ENCODE peak calls at places on chromosomes 16 and 17, in seven cellular contexts. F is Peyer's patch, L is HAP-1, D is tibial artery, W is mesendoderm, Z is heart right ventricle, J is ascending aorta. T is an unnamed sample.

GRCh38 chr17:75720656-75721462 is at the start of gene ITGB4:
- DNase-seq in F (peak; percentile 93), L (peak; percentile 47), D (peak; percentile 60), W (peak; percentile 60), Z (no peak), J (no peak), T (no peak)

GRCh38 chr17:40419559-40420331 is 2.0 kb upstream of the TOP2A start:
- DNase-seq in Z (no peak), D (no peak), J (no peak), L (no peak), W (no peak), F (peak; percentile 40), T (no peak)

GRCh38 chr17:30372755-30373154 is 6.0 kb upstream of the CPD start:
- DNase-seq in F (no peak), Z (no peak), D (no peak), L (no peak), J (no peak), W (peak; percentile 86), T (no peak)

GRCh38 chr16:84166796-84167695 is 19.8 kb downstream of the TAF1C start:
- DNase-seq in D (no peak), Z (no peak), W (no peak), J (no peak), F (no peak), L (no peak), T (no peak)

GRCh38 chr16:65494609-65495008 is 372.7 kb upstream of the CDH11 start:
- DNase-seq in J (no peak), F (no peak), L (peak; percentile 20), D (no peak), Z (no peak), W (no peak), T (no peak)

GRCh38 chr17:38333635-38334295 is 10.0 kb downstream of the GPR179 start:
- DNase-seq in F (peak; percentile 50), W (peak; percentile 71), L (peak; percentile 87), D (no peak), J (no peak), Z (no peak), T (no peak)

GRCh38 chr16:50284131-50284911 is 18.0 kb downstream of the ADCY7 start:
- DNase-seq in D (peak; percentile 84), L (no peak), J (no peak), Z (no peak), F (peak; percentile 61), W (no peak), T (no peak)

GRCh38 chr17:76027159-76027839 is at the start of gene EVPL:
- DNase-seq in L (no peak), D (no peak), Z (no peak), W (no peak), F (peak; percentile 87), J (no peak), T (no peak)

GRCh38 chr17:48860034-48860433 is 29.2 kb downstream of the CALCOCO2 start:
- DNase-seq in Z (no peak), J (no peak), L (no peak), W (no peak), D (no peak), F (no peak), T (no peak)

GRCh38 chr17:50283246-50283645 is 9.0 kb downstream of the TMEM92 start:
- DNase-seq in Z (no peak), F (no peak), L (no peak), W (no peak), D (no peak), J (no peak), T (no peak)

GRCh38 chr16:627458-628239 is 3.1 kb upstream of the WFIKKN1 start:
- DNase-seq in W (no peak), L (no peak), J (no peak), D (no peak), F (no peak), Z (no peak), T (no peak)

GRCh38 chr16:27318399-27319256 is 4.9 kb downstream of the IL4R start:
- DNase-seq in F (peak; percentile 65), L (no peak), D (peak; percentile 79), W (peak; percentile 36), J (peak; percentile 76), Z (no peak), T (no peak)

GRCh38 chr17:77318491-77319210 is 177.9 kb downstream of the SEC14L1 start:
- DNase-seq in Z (no peak), F (peak; percentile 63), J (no peak), L (peak; percentile 57), W (peak; percentile 37), D (peak; percentile 81), T (no peak)

GRCh38 chr16:525520-526180 is 1.9 kb upstream of the CAPN15 start:
- DNase-seq in Z (no peak), D (no peak), L (no peak), J (no peak), F (peak; percentile 79), W (peak; percentile 67), T (peak; percentile 81)

GRCh38 chr17:76368545-76368944 is 14.8 kb upstream of the PRPSAP1 start:
- DNase-seq in Z (no peak), J (no peak), W (no peak), F (no peak), D (no peak), L (no peak), T (no peak)

GRCh38 chr16:81994485-81994884 is 16.8 kb downstream of the SDR42E1 start:
- DNase-seq in F (no peak), W (peak; percentile 37), L (peak; percentile 23), D (no peak), Z (no peak), J (no peak), T (no peak)

DNA sequence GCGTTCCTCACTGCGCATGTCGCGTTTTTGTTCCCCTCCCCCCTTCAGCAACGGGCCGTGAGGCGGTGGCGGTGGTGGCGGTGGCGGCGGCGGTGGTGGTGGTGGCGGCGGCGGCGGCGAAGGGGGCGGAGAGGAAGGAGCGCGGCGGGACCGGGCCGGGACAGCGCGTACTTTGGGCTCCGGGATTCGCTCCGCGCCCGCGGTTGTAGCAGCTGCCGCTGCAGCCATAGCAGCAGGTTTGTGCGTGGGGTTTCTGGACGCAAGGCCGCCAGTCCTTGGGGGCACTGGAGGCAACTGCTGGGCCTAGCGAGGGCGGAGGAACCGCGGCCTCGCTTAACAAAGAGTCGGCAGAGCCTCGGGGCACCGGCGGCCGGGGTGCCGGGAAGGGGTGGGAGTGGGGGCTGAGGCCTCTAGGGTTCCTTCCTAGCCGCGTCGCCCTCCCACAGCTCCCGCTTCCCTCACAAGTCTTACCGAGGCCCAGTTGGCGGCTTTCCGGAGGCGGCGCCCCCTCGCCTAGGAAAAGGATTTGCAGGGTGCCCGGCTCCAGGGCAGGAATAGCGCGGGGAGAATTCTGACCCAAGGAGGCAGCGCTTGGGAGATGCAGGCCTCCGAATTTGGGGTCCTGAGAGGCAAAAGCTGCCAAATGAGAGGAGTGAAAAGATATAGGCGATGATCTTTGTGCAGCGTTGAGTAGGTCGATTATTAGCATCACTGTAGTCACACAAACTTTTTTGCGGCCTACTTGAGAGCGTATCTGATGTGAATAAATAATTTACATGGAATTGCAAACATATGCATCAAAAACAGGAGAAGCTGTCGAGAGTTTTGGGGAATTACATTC is at the start of gene DDX42:
- DNase-seq in Z (peak; percentile 92), L (peak; percentile 94), F (peak; percentile 73), W (peak; percentile 72), J (peak; percentile 93), D (peak; percentile 94), T (no peak)
- H3K4me3 ChIP-seq in Z (peak within 1 kb of the TSS; percentile 95), L (peak within 1 kb of the TSS; percentile 76), F (peak within 1 kb of the TSS; percentile 92), W (peak within 1 kb of the TSS; percentile 94), J (peak within 1 kb of the TSS; percentile 97), D (peak within 1 kb of the TSS; percentile 96), T (peak within 1 kb of the TSS; percentile 97)

DNA sequence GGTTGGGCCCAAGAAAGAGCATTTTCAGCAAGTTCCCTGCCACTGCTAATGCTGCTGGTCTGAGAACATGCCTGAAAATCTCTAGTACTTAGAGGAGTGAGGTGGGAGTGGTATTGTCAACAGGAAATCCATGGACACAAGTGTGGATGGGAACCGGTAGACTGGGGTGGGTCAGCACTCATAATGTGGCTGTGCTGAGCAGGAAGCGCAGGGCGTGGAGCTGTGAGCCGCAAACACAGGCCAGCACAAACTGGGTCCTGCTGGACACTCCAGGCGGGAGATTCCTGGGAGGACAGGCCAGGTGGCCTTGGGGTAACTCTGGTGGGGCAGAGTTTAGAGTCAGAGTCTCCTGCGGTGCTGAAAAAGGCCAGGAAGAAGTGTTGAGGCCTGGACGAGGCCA is 62.5 kb downstream of the BANP start:
- DNase-seq in W (no peak), Z (no peak), F (no peak), J (no peak), D (no peak), L (no peak), T (no peak)
- H3K4me1 ChIP-seq in W (no peaks in the 10 kb centered on the region), Z (no peaks in the 10 kb centered on the region), F (no peaks in the 10 kb centered on the region), J (no peaks in the 10 kb centered on the region), D (no peaks in the 10 kb centered on the region), L (peaks cover 9% of the 10 kb centered on the region), T (no peaks in the 10 kb centered on the region)

GRCh38 chr16:78386925-78387324 is 287.5 kb downstream of the WWOX start:
- DNase-seq in D (no peak), Z (no peak), W (no peak), F (no peak), L (no peak), J (no peak), T (no peak)
- H3K4me3 ChIP-seq in D (no peak overlapping the region), Z (no peak overlapping the region), W (no peak overlapping the region), F (no peak overlapping the region), L (no peak overlapping the region), J (no peak overlapping the region), T (no peak overlapping the region)

GRCh38 chr16:22308824-22309520 is 11.8 kb downstream of the POLR3E start:
- DNase-seq in F (no peak), W (no peak), L (no peak), J (no peak), D (no peak), Z (no peak), T (no peak)
- H3K4me1 ChIP-seq in F (no peaks in the 10 kb centered on the region), W (no peaks in the 10 kb centered on the region), L (no peaks in the 10 kb centered on the region), J (no peaks in the 10 kb centered on the region), D (no peaks in the 10 kb centered on the region), Z (no peaks in the 10 kb centered on the region), T (no peaks in the 10 kb centered on the region)

GRCh38 chr16:49277386-49277742 is 4.3 kb downstream of the CBLN1 start:
- DNase-seq in W (no peak), L (no peak), Z (no peak), F (no peak), D (no peak), J (no peak), T (no peak)
- H3K4me3 ChIP-seq in W (no peak overlapping the region), L (no peak overlapping the region), Z (peak overlapping the region; percentile 2), F (no peak overlapping the region), D (no peak overlapping the region), J (peak overlapping the region; percentile 21), T (no peak overlapping the region)

DNA sequence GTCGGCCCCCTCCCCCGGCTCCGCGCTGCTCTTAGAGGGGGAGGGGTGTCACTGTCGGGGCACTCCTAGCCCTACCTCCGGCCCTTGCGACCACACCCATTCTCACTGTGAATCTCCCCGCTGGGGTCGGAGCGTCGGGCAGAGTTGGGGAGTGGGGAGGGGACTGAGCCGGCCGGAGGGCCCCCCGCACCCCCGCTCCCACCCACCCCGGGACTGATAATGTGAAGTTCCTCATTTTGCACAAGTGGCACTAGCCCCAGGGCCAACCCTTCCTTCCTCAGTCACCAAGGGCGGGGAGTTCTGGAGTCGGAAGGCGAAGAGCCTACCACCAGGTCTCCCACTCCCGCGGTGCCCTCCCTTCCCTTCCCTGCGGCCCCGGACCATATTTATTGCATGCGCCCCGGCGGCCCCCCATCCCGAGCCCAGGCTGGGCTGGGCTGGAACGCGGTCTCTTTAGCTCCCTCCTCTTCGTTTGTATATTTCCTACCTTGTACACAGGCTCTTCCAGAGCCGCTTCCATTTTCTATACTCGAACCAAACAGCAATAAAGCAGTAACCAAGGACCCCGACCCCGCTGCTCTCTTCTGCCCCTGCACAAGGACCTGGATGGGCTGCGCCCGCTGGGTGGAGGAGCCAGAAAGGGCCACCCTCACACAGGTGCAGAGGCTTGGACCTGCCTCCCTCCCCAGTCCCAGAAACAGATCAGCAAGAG is 4.4 kb downstream of the HIC1 start:
- DNase-seq in J (no peak), F (peak; percentile 77), Z (no peak), D (no peak), W (peak; percentile 52), L (no peak), T (no peak)
- H3K4me1 ChIP-seq in J (peaks cover 13% of the 10 kb centered on the region), F (peaks cover 57% of the 10 kb centered on the region), Z (peaks cover 70% of the 10 kb centered on the region), D (peaks cover 41% of the 10 kb centered on the region), W (peaks cover 8% of the 10 kb centered on the region), L (no peaks in the 10 kb centered on the region), T (no peaks in the 10 kb centered on the region)